ENCODE peak calls at places on chromosomes 12 and 14, in five cellular contexts. F, P, Q, U and D are unnamed samples.

GRCh38 chr12:42790761-42791151 is 201.2 kb upstream of the PRICKLE1 start:
- DNase-seq in P (no peak), Q (no peak), U (peak; percentile 64), F (peak; percentile 53), D (peak; percentile 78)

GRCh38 chr12:57456145-57456700 is 1.1 kb downstream of the INHBE start:
- DNase-seq in F (peak; percentile 81), U (peak; percentile 45), P (no peak), Q (no peak), D (peak; percentile 28)

GRCh38 chr14:39232554-39233415 is 930 bp upstream of the MIA2 start:
- DNase-seq in U (peak; percentile 90), F (peak; percentile 18), P (no peak), Q (no peak), D (peak; percentile 83)

GRCh38 chr12:124114316-124114715 is 141.3 kb downstream of the ZNF664 start:
- DNase-seq in F (no peak), U (no peak), Q (no peak), P (no peak), D (no peak)

GRCh38 chr12:13198921-13199320 is 2.4 kb downstream of the EMP1 start:
- DNase-seq in U (peak; percentile 63), F (no peak), P (peak; percentile 44), Q (no peak), D (peak; percentile 68)

GRCh38 chr12:106205208-106206069 is 42.4 kb downstream of the CKAP4 start:
- DNase-seq in P (peak; percentile 51), U (no peak), Q (no peak), F (peak; percentile 61), D (no peak)

GRCh38 chr14:55245657-55246268 is 25.5 kb upstream of the FBXO34 start:
- DNase-seq in Q (no peak), P (no peak), U (peak; percentile 55), F (peak; percentile 33), D (peak; percentile 53)

GRCh38 chr14:30656190-30656632 is 34.1 kb downstream of the SCFD1 start:
- DNase-seq in F (peak; percentile 39), P (peak; percentile 12), U (peak; percentile 64), Q (no peak), D (peak; percentile 38)

GRCh38 chr14:24806061-24806678 is 172.2 kb upstream of the GZMB start:
- DNase-seq in U (peak; percentile 65), P (peak; percentile 69), F (peak; percentile 68), Q (peak; percentile 85), D (peak; percentile 65)

GRCh38 chr12:45435945-45436710 is 220.2 kb downstream of the ANO6 start:
- DNase-seq in F (no peak), U (no peak), P (no peak), Q (no peak), D (no peak)

GRCh38 chr14:68377459-68377858 is 415.4 kb downstream of the ZFP36L1 start:
- DNase-seq in Q (no peak), U (peak; percentile 60), P (peak; percentile 77), F (peak; percentile 38), D (peak; percentile 62)

GRCh38 chr12:82414926-82415325 is 56.6 kb downstream of the METTL25 start:
- DNase-seq in U (peak; percentile 43), P (no peak), F (no peak), Q (no peak), D (no peak)

GRCh38 chr14:105187935-105188524 is 6.9 kb upstream of the NUDT14 start:
- DNase-seq in Q (peak; percentile 44), U (no peak), P (no peak), F (peak; percentile 53), D (no peak)
- TF ChIP-seq CTCF in Q (peak; percentile 6), U (no peak), P (no peak), F (no peak), D (no peak)

GRCh38 chr14:50399251-50400032 is 2.8 kb upstream of the CDKL1 start:
- DNase-seq in P (no peak), F (peak; percentile 24), Q (peak; percentile 49), U (peak; percentile 31), D (peak; percentile 38)

GRCh38 chr14:50397461-50398196 is 948 bp upstream of the CDKL1 start:
- DNase-seq in U (peak; percentile 44), F (peak; percentile 48), P (peak; percentile 15), Q (no peak), D (peak; percentile 22)

GRCh38 chr14:50396636-50397460 is at the start of gene CDKL1:
- DNase-seq in Q (peak; percentile 79), P (peak; percentile 44), U (peak; percentile 63), F (peak; percentile 69), D (peak; percentile 54)

GRCh38 chr14:50394713-50395112 is 2.0 kb downstream of the CDKL1 start:
- DNase-seq in P (no peak), F (no peak), U (no peak), Q (no peak), D (no peak)

GRCh38 chr14:50395448-50395847 is 1.2 kb downstream of the CDKL1 start:
- DNase-seq in F (no peak), P (no peak), Q (no peak), U (no peak), D (peak; percentile 13)
- H3K4me3 ChIP-seq in F (peak overlapping the region; percentile 60), P (peak overlapping the region; percentile 77), Q (peak overlapping the region; percentile 67), U (no peak overlapping the region), D (no peak overlapping the region)

GRCh38 chr12:50276912-50277671 is 6.2 kb downstream of the LIMA1 start:
- DNase-seq in P (no peak), Q (no peak), F (no peak), U (no peak), D (no peak)
- TF ChIP-seq CTCF in P (no peak), Q (no peak), F (no peak), U (no peak), D (no peak)

GRCh38 chr14:77044776-77045569 is 16.5 kb upstream of the IRF2BPL start:
- DNase-seq in Q (no peak), U (peak; percentile 69), P (no peak), F (peak; percentile 70), D (peak; percentile 96)
- H3K4me3 ChIP-seq in Q (no peak overlapping the region), U (no peak overlapping the region), P (no peak overlapping the region), F (no peak overlapping the region), D (no peak overlapping the region)

GRCh38 chr12:122106891-122107660 is 28.5 kb downstream of the MLXIP start:
- DNase-seq in F (no peak), P (peak; percentile 58), Q (peak; percentile 88), U (peak; percentile 76), D (peak; percentile 59)

GRCh38 chr12:122116707-122117535 is 38.4 kb downstream of the MLXIP start:
- DNase-seq in Q (peak; percentile 81), U (no peak), P (no peak), F (peak; percentile 42), D (no peak)

GRCh38 chr12:122111070-122111750 is 32.7 kb downstream of the MLXIP start:
- DNase-seq in U (no peak), F (no peak), P (no peak), Q (no peak), D (no peak)
- TF ChIP-seq CTCF in U (no peak), F (no peak), P (no peak), Q (no peak), D (no peak)

GRCh38 chr14:103404032-103404918 is 19.1 kb downstream of the MARK3 start:
- DNase-seq in U (peak; percentile 52), P (no peak), F (no peak), Q (no peak), D (no peak)
- H3K4me3 ChIP-seq in U (no peak overlapping the region), P (no peak overlapping the region), F (no peak overlapping the region), Q (no peak overlapping the region), D (peak overlapping the region; percentile 1)

GRCh38 chr14:106875503-106875902 is 1349.1 kb downstream of the TMEM121 start:
- DNase-seq in Q (peak; percentile 51), U (no peak), P (no peak), F (no peak), D (no peak)

GRCh38 chr14:106876711-106877110 is 1350.3 kb downstream of the TMEM121 start:
- DNase-seq in P (no peak), Q (no peak), U (no peak), F (no peak), D (no peak)

GRCh38 chr14:106883218-106883692 is 1356.9 kb downstream of the TMEM121 start:
- DNase-seq in Q (no peak), U (peak; percentile 41), P (no peak), F (peak; percentile 75), D (no peak)

GRCh38 chr14:106877527-106877926 is 1351.1 kb downstream of the TMEM121 start:
- DNase-seq in F (no peak), U (no peak), Q (no peak), P (no peak), D (no peak)

GRCh38 chr14:106879241-106879640 is 1352.9 kb downstream of the TMEM121 start:
- DNase-seq in Q (peak; percentile 63), F (peak; percentile 79), P (no peak), U (peak; percentile 61), D (no peak)
- TF ChIP-seq CTCF in Q (no peak), F (peak; percentile 47), P (no peak), U (peak; percentile 62), D (no peak)

GRCh38 chr12:72296389-72296788 is 24.2 kb downstream of the TRHDE start:
- DNase-seq in U (peak; percentile 13), Q (no peak), F (peak; percentile 49), P (no peak), D (no peak)
- H3K4me3 ChIP-seq in U (no peak overlapping the region), Q (no peak overlapping the region), F (no peak overlapping the region), P (no peak overlapping the region), D (no peak overlapping the region)